ENCODE peak calls at places on chromosome 10, in nine cellular contexts. U is CD4-positive, alpha-beta memory T cell; N is CD4-positive, CD25-positive, alpha-beta regulatory T cell; W is IMR-90; G is hepatocyte; B is upper lobe of right lung; T is fibroblast of lung; J is GM23338; C is mammary epithelial cell. Z is an unnamed sample.

GRCh38 chr10:110163192-110163773 is 44.1 kb upstream of the MXI1 start:
- DNase-seq in C (no peak), G (no peak), J (no peak), W (no peak), N (no peak), T (no peak), B (no peak), U (no peak), Z (no peak)

GRCh38 chr10:29191674-29192073 is 97.2 kb upstream of the LYZL1 start:
- DNase-seq in T (no peak), J (no peak), B (no peak), W (peak), C (no peak), N (no peak), G (no peak), U (no peak), Z (no peak)

GRCh38 chr10:42997151-42997848 is 79.6 kb upstream of the RET start:
- DNase-seq in N (no peak), C (no peak), G (peak), J (no peak), U (no peak), B (no peak), T (no peak), W (no peak), Z (no peak)

GRCh38 chr10:43293677-43294057 is 26.8 kb upstream of the RASGEF1A start:
- DNase-seq in N (no peak), C (no peak), J (no peak), G (no peak), T (no peak), U (no peak), W (no peak), B (no peak), Z (no peak)

GRCh38 chr10:2978111-2978510 is 89.2 kb upstream of the PFKP start:
- DNase-seq in B (no peak), J (peak), N (no peak), T (peak), U (peak), W (peak), G (peak), C (peak), Z (no peak)

GRCh38 chr10:70765794-70766594 is 19.2 kb downstream of the TBATA start:
- DNase-seq in B (no peak), T (no peak), J (no peak), W (no peak), U (no peak), C (no peak), G (no peak), N (no peak), Z (no peak)

GRCh38 chr10:69648461-69648860 is 18.4 kb downstream of the FAM241B start:
- DNase-seq in B (peak), U (no peak), T (no peak), J (no peak), G (no peak), C (no peak), N (no peak), W (no peak), Z (no peak)

GRCh38 chr10:124389613-124390361 is 28.9 kb downstream of the OAT start:
- DNase-seq in T (no peak), B (peak), J (no peak), G (no peak), U (no peak), N (no peak), C (no peak), W (no peak), Z (no peak)

GRCh38 chr10:125777806-125778205 is 2.2 kb upstream of the MMP21 start:
- DNase-seq in U (no peak), J (no peak), C (no peak), B (no peak), G (no peak), T (no peak), W (no peak), N (no peak), Z (no peak)

GRCh38 chr10:31808258-31809218 is 120.1 kb downstream of the ARHGAP12 start:
- DNase-seq in N (no peak), W (peak), J (peak), U (peak), C (peak), T (peak), G (peak), B (no peak), Z (no peak)

GRCh38 chr10:17004801-17005380 is 124.7 kb downstream of the CUBN start:
- DNase-seq in U (no peak), B (no peak), W (no peak), C (no peak), G (no peak), N (no peak), T (no peak), J (no peak), Z (no peak)

GRCh38 chr10:60963441-60964256 is 19.7 kb upstream of the RHOBTB1 start:
- DNase-seq in C (peak), T (peak), N (no peak), G (no peak), U (no peak), J (no peak), W (peak), B (no peak), Z (no peak)

GRCh38 chr10:33010132-33011037 is 52.4 kb upstream of the ITGB1 start:
- DNase-seq in J (peak), N (peak), C (peak), T (peak), B (no peak), U (peak), G (peak), W (peak), Z (peak)

GRCh38 chr10:125023269-125023668 is 81.3 kb downstream of the ZRANB1 start:
- DNase-seq in J (no peak), T (no peak), W (no peak), C (no peak), N (no peak), G (no peak), U (no peak), B (peak), Z (no peak)

GRCh38 chr10:100481462-100482081 is 18.8 kb downstream of the WNT8B start:
- DNase-seq in W (peak), C (peak), U (peak), G (peak), N (peak), B (peak), T (peak), J (peak), Z (peak)

GRCh38 chr10:114053946-114054345 is 10.3 kb downstream of the ADRB1 start:
- DNase-seq in B (no peak), W (no peak), N (no peak), C (no peak), T (no peak), G (no peak), J (no peak), U (no peak), Z (no peak)

GRCh38 chr10:35194906-35195305 is 68.3 kb downstream of the CREM start:
- DNase-seq in C (peak), G (peak), J (no peak), U (peak), T (peak), N (peak), B (no peak), W (peak), Z (no peak)

GRCh38 chr10:8800426-8800825 is 745.9 kb downstream of the GATA3 start:
- DNase-seq in J (no peak), N (no peak), T (no peak), G (no peak), C (no peak), U (no peak), B (no peak), W (no peak), Z (no peak)

GRCh38 chr10:6721480-6721879 is 141.4 kb upstream of the PRKCQ start:
- DNase-seq in G (peak), J (peak), W (peak), B (no peak), C (peak), T (peak), N (no peak), U (no peak), Z (peak)
- H3K27ac ChIP-seq in G (peak), J (no peak), W (peak), B (no peak), C (peak), T (peak), N (no peak), U (no peak), Z (peak)

DNA sequence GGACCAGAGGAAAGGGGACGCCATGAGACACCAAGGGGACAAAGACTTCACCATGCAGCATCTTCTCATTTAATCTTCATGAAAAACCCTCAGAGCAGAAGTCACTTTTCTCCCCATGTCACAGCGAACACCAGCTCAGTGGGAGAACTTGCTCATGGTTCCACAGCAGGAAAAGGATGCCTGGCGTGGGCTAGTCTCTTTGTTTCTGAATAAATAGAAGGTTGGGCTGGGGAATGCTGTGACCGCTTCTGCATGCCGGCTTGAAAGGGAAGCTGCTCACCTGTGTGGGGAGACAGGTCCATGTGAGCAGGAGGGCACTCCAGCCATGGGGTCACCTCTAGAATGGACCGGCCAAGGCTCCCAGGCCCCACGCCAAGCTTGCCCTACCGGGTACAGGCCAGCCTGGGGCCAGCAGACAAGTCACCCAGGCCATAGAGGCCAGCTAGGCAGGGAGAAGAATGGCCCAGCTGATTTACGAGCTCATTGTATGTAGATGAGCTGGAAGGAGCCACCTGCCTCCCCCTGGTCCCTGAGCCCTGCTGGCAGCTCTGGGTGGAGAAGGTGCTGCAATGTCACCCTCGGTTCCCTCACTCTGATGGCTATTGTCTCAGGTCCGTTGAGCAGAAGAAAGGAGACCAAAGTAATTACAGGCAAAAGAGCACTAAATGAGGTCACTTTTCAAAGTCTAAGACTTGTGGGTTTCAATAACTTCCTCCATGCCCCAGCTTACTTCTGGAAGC is 82.0 kb upstream of the PDZD8 start:
- DNase-seq in W (no peak), B (no peak), U (no peak), T (no peak), G (no peak), C (no peak), N (no peak), J (no peak), Z (peak)
- H3K27ac ChIP-seq in W (no peak), B (no peak), U (no peak), T (no peak), G (no peak), C (no peak), N (no peak), J (no peak), Z (peak)

DNA sequence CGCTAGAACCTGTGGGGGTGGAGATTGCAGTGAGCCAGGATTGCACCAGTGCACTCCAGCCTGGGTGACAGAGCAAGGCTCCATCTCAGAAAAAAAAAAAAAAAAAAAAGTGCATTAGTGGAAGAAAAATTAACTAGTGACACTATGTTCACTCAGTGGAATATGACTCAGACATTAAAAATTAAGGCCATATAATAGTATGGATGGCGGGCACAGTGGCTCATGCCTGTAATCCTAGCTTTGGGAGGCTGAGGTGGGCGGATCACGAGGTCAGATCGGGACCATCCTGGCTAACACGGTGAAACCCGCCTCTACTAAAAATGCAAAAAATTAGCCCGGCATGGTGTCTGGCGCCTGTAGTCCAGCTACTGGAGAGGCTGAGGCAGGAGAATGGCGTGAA is 3.4 kb downstream of the PHYH start:
- DNase-seq in W (no peak), N (no peak), U (no peak), T (no peak), J (no peak), C (no peak), G (no peak), B (no peak), Z (no peak)
- H3K27ac ChIP-seq in W (no peak), N (no peak), U (no peak), T (no peak), J (no peak), C (no peak), G (no peak), B (no peak), Z (no peak)

GRCh38 chr10:122126763-122127659 is 138.0 kb downstream of the TACC2 start:
- DNase-seq in B (no peak), G (peak), T (peak), J (peak), W (peak), C (peak), N (no peak), U (no peak), Z (peak)

GRCh38 chr10:122124808-122125207 is 135.8 kb downstream of the TACC2 start:
- DNase-seq in J (no peak), T (no peak), G (no peak), N (no peak), B (no peak), C (no peak), U (no peak), W (no peak), Z (no peak)

GRCh38 chr10:122130474-122131110 is 140.5 kb upstream of the BTBD16 start:
- DNase-seq in T (peak), N (no peak), C (no peak), W (peak), J (no peak), G (no peak), B (no peak), U (no peak), Z (no peak)

GRCh38 chr10:122127943-122128342 is 139.0 kb downstream of the TACC2 start:
- DNase-seq in U (no peak), G (peak), J (no peak), C (no peak), T (no peak), W (peak), N (no peak), B (no peak), Z (no peak)

GRCh38 chr10:122128357-122128756 is 139.4 kb downstream of the TACC2 start:
- DNase-seq in T (peak), C (no peak), G (no peak), J (no peak), N (no peak), W (peak), B (no peak), U (no peak), Z (no peak)
- H3K27ac ChIP-seq in T (peak), C (no peak), G (peak), J (no peak), N (no peak), W (no peak), B (peak), U (no peak), Z (no peak)

GRCh38 chr10:4079796-4080195 is 294.8 kb upstream of the KLF6 start:
- DNase-seq in G (no peak), W (no peak), B (no peak), J (no peak), N (no peak), T (no peak), U (no peak), C (no peak), Z (no peak)
- H3K27ac ChIP-seq in G (no peak), W (no peak), B (no peak), J (no peak), N (peak), T (no peak), U (peak), C (no peak), Z (no peak)

GRCh38 chr10:107565014-107565413 is 400.5 kb upstream of the SORCS1 start:
- DNase-seq in U (no peak), C (no peak), T (no peak), B (no peak), G (no peak), N (no peak), J (no peak), W (no peak), Z (no peak)

DNA sequence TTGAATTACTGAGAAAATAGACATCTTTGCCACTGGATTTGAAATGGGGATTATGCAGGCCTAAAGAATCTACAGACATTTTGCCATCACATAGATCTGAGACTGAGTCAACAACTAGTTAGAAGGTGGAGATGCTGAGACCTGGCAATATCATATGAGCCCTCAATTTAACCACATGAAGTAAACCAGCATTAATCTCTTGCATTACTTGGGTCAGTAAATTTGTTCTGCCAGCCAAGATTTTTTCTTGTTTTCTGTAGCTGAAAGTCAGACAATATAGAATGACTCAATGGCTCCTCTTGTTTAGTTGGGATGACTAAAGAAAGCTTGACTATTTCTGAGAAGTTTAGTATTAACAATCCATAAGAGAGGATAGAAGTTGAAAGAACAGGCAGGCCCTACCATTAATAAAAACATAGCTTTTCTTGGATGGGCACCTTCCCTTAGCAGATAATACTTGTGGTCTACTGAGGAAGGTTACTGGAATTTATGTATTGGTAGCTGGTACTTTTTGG is 396.7 kb upstream of the SORCS1 start:
- DNase-seq in W (no peak), B (no peak), U (no peak), G (no peak), N (no peak), C (no peak), J (no peak), T (no peak), Z (no peak)
- H3K27ac ChIP-seq in W (no peak), B (no peak), U (no peak), G (no peak), N (no peak), C (no peak), J (no peak), T (no peak), Z (no peak)

GRCh38 chr10:1894912-1895311 is 157.6 kb upstream of the ADARB2 start:
- DNase-seq in C (no peak), J (no peak), N (no peak), U (no peak), W (no peak), B (no peak), T (no peak), G (no peak), Z (no peak)
- H3K27ac ChIP-seq in C (no peak), J (no peak), N (no peak), U (no peak), W (no peak), B (no peak), T (no peak), G (no peak), Z (no peak)

GRCh38 chr10:49620841-49621378 is 7.1 kb downstream of the CHAT start:
- DNase-seq in W (no peak), C (no peak), N (no peak), U (no peak), G (no peak), T (no peak), B (peak), J (no peak), Z (no peak)
- H3K27ac ChIP-seq in W (no peak), C (no peak), N (no peak), U (no peak), G (no peak), T (no peak), B (no peak), J (no peak), Z (no peak)

GRCh38 chr10:78584666-78585065 is 484.1 kb upstream of the ZMIZ1 start:
- DNase-seq in T (no peak), G (peak), U (no peak), B (no peak), C (no peak), J (no peak), N (no peak), W (no peak), Z (no peak)
- H3K27ac ChIP-seq in T (no peak), G (peak), U (no peak), B (no peak), C (no peak), J (no peak), N (no peak), W (no peak), Z (no peak)

GRCh38 chr10:89471110-89471814 is 56.9 kb downstream of the IFIT5 start:
- DNase-seq in U (no peak), C (peak), B (no peak), G (no peak), J (no peak), N (no peak), W (peak), T (peak), Z (no peak)
- H3K27ac ChIP-seq in U (no peak), C (no peak), B (no peak), G (no peak), J (no peak), N (no peak), W (no peak), T (no peak), Z (no peak)

Z was measured in PC-9.